ENCODE peak calls at places on chromosomes 11 and 22, in nine cellular contexts. D is astrocyte of the cerebellum; S is osteocyte; O is GM23338; I is CD4-positive, alpha-beta T cell; X is HCT116; C is astrocyte of the spinal cord; E is heart left ventricle; Z is CD8-positive, alpha-beta T cell. Q is an unnamed sample.

GRCh38 chr11:44622190-44622650 is 56.8 kb downstream of the CD82 start:
- DNase-seq in D (no peak), X (no peak), C (no peak), E (peak), I (no peak), S (peak), O (no peak), Z (peak), Q (no peak)

GRCh38 chr11:66478823-66479740 is 1.2 kb upstream of the DPP3 start:
- DNase-seq in S (no peak), E (peak), D (no peak), C (no peak), I (no peak), O (peak), Z (peak), X (peak), Q (peak)

GRCh38 chr22:49961601-49962011 is 1.0 kb downstream of the PIM3 start:
- DNase-seq in X (no peak), D (no peak), Z (no peak), E (no peak), C (peak), I (peak), O (peak), S (no peak), Q (no peak)

GRCh38 chr22:32854351-32854804 is 52.9 kb downstream of the TIMP3 start:
- DNase-seq in O (no peak), Z (no peak), D (no peak), E (no peak), S (no peak), I (no peak), C (no peak), X (no peak), Q (no peak)

GRCh38 chr11:22920939-22921565 is 60.8 kb upstream of the CCDC179 start:
- DNase-seq in D (peak), X (no peak), E (no peak), C (peak), O (peak), Z (no peak), I (no peak), S (no peak), Q (peak)

GRCh38 chr22:47122441-47123000 is 360.1 kb downstream of the TBC1D22A start:
- DNase-seq in S (no peak), E (no peak), X (no peak), C (no peak), Z (no peak), O (no peak), D (no peak), I (no peak), Q (no peak)

GRCh38 chr11:134124660-134125451 is 56.0 kb downstream of the JAM3 start:
- DNase-seq in I (no peak), Z (peak), O (peak), X (no peak), C (peak), D (no peak), S (no peak), E (peak), Q (no peak)

GRCh38 chr11:10019906-10020682 is 273.9 kb downstream of the SBF2 start:
- DNase-seq in X (no peak), Z (no peak), I (no peak), D (no peak), E (peak), O (peak), C (no peak), S (no peak), Q (no peak)

GRCh38 chr11:1218256-1218787 is 4.5 kb upstream of the MUC5B start:
- DNase-seq in D (no peak), X (no peak), I (no peak), C (no peak), O (no peak), E (no peak), Z (no peak), S (no peak), Q (no peak)

DNA sequence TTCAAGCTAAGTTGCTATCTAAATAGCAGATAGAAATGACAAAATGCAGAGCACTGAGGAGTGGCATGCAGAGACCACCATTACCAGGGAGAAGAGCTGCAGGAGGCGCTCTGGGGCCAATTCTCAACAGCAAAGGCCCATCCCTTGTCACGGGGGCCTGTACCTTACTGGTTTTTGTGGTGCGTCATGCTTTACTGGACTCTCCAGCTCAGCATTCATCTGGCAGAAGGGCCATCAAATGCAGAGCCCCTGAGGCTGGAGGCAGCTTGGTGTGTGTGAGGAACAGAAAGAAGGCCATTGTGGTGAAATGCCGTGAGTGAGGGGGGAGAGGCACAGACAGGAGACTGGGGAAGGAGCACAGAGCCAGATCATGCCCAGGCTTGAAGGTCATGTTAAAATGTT is 56.5 kb upstream of the NAV2 start:
- DNase-seq in Z (no peak), O (peak), C (no peak), X (no peak), D (no peak), S (no peak), E (no peak), I (no peak), Q (no peak)
- TF ChIP-seq CTCF in Z (no peak), O (peak), C (no peak), X (no peak), D (no peak), S (no peak), E (no peak), I (no peak), Q (no peak)

DNA sequence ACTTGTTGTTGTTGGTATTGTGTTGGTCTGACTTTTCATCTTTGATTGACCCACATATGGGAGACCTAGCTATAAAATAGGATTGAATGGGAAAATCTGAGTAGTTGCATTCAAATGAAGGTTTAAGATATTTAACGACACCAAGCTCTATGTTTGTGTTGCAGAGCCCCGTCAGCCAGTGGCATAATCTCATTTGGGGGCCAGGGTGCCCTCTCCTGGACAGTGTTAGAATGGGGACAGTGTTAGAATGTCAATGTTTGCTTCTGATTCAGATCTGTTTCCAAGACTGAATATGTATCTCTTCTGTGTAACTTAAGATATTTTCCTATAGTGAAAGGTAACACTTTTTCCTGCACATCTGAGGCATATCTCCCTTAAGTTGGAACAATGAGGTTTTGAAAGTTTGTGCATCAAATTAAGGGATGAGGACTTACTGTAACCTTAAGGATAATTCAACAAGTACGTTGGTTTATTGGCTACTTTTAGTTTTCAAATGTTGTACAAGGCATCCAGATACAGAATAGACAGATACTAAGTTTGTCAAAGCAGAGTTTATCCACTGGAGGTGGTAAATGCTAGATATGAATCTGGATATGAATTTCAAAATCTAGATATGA is 5.3 kb upstream of the OR52M1 start:
- DNase-seq in Z (peak), I (peak), E (peak), O (peak), D (no peak), S (no peak), X (no peak), C (peak), Q (peak)
- TF ChIP-seq CTCF in Z (peak), I (peak), E (peak), O (peak), D (peak), S (peak), X (peak), C (peak), Q (peak)

GRCh38 chr11:24496728-24497396 is at the start of gene LUZP2:
- DNase-seq in Z (no peak), I (no peak), E (no peak), C (peak), X (no peak), O (peak), S (peak), D (no peak), Q (no peak)
- TF ChIP-seq CTCF in Z (no peak), I (no peak), E (no peak), C (no peak), X (no peak), O (no peak), S (peak), D (peak), Q (no peak)

GRCh38 chr22:17318817-17319216 is 50.4 kb upstream of the CECR2 start:
- DNase-seq in I (no peak), Z (no peak), E (no peak), D (no peak), X (no peak), O (no peak), C (no peak), S (no peak), Q (no peak)
- TF ChIP-seq CTCF in I (no peak), Z (no peak), E (no peak), D (no peak), X (no peak), O (no peak), C (no peak), S (no peak), Q (no peak)

DNA sequence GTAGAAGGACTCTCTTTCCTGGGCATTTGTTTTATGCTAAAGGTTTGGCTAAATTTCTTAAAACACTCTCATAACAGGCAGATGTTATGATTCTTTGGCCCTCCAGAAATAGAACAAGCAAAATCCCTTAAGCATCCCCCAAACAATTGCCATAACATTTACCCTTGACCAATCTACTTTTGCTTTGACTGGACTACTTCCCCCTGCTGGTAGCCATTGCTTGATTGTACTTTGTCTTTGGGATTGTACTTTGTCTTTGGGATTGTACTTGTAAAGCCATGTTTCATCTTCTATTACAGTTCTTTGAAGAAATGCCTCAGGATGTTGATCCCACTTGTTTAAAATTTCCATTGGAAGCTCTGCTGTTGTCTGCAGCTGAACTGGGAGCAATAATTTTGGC is 53.3 kb upstream of the GLYAT start:
- DNase-seq in X (no peak), E (no peak), I (no peak), C (no peak), D (no peak), S (no peak), Z (no peak), O (peak), Q (no peak)
- TF ChIP-seq CTCF in X (peak), E (no peak), I (no peak), C (no peak), D (no peak), S (no peak), Z (no peak), O (peak), Q (no peak)

GRCh38 chr11:69652999-69653398 is 12.0 kb downstream of the CCND1 start:
- DNase-seq in E (no peak), X (no peak), I (no peak), C (no peak), O (no peak), S (no peak), Z (no peak), D (no peak), Q (no peak)
- TF ChIP-seq CTCF in E (no peak), X (no peak), I (no peak), C (no peak), O (no peak), S (no peak), Z (no peak), D (no peak), Q (no peak)

GRCh38 chr22:35519306-35520000 is 21.2 kb upstream of the RASD2 start:
- DNase-seq in S (no peak), D (no peak), O (no peak), X (no peak), C (no peak), E (no peak), I (no peak), Z (no peak), Q (no peak)

GRCh38 chr22:35517769-35518530 is 22.7 kb upstream of the RASD2 start:
- DNase-seq in O (no peak), C (no peak), S (no peak), E (no peak), I (no peak), Z (no peak), D (no peak), X (no peak), Q (no peak)

GRCh38 chr22:35518781-35519180 is 21.9 kb upstream of the RASD2 start:
- DNase-seq in E (no peak), Z (no peak), O (no peak), S (no peak), D (no peak), C (no peak), I (no peak), X (no peak), Q (no peak)

GRCh38 chr22:35516723-35517122 is 23.9 kb upstream of the RASD2 start:
- DNase-seq in D (no peak), Z (no peak), E (no peak), O (no peak), X (no peak), I (no peak), C (no peak), S (no peak), Q (no peak)

GRCh38 chr22:35517207-35517606 is 23.4 kb upstream of the RASD2 start:
- DNase-seq in D (no peak), C (no peak), X (no peak), E (no peak), O (peak), Z (no peak), S (no peak), I (no peak), Q (no peak)
- TF ChIP-seq CTCF in D (no peak), C (no peak), X (no peak), E (no peak), O (peak), Z (no peak), S (no peak), I (no peak), Q (no peak)

DNA sequence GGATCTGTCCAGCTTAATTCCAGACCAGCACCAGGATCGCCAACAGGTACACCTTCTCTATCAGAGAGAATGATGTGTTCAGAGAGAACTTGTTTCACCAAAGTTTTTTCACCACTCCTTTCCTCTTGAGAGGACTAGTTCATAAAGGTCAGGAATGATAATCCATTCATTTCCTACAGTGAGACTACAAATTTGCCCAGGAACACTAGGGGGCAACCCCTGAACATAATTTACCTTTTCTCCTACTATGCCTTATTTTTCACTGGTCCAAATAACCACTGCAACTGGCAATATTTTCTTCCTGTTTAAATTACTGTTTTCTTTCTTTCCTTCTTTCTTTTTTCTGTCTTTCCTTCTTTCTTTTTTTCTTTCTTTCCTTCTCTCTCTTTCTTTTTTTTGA is 22.5 kb downstream of the CAVIN3 start:
- DNase-seq in E (no peak), X (no peak), Z (no peak), C (no peak), I (no peak), S (no peak), D (no peak), O (no peak), Q (no peak)
- TF ChIP-seq CTCF in E (peak), X (peak), Z (peak), C (peak), I (no peak), S (peak), D (peak), O (peak), Q (peak)

DNA sequence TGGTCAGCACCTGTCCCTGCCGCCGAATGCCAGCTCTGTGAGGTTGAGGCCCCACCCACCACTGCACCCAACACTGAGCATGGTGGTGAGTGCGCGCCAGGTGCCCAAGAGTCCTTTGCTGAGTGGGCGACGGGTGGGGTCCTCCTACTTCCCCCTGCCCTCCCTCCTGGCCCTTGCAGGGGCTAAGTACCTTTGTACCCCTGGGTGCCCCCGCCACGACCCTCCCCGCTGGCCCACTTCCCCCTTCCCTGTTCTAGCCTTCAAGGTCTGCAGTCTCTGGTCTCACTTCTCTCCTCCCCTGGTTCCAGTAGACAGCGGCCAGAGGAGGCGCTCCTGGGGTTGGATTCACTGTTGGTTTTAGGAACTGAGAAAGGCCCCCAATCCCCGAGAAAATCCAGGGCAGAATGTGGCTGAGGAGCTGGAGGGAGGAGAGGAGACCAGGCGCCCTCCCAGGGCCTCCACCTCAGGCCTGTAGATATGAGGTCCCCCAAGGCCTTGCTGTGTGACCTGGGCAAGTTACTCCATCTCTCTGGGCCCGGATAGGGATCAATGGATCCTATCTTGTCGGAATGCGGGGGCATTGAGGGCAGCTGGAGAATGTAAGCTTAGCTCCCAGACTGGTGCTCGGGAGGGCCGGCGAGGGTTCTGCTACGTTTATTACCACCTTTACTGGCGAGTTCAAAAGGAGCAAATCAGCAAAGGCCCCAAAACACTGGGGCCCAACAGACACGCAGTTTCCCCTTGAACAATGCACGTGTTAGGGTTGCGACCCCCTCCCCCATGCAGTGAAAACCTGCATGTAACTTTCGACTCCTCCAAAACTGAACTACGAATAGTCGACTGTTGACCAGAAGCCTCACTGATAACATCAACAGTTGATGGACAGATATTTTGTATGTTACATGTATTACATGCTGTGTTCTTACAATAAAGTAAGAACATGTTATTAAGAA is 31.9 kb upstream of the SMIM38 start:
- DNase-seq in I (no peak), S (no peak), E (no peak), C (no peak), D (no peak), X (no peak), Z (no peak), O (peak), Q (no peak)
- TF ChIP-seq CTCF in I (no peak), S (no peak), E (no peak), C (no peak), D (no peak), X (no peak), Z (no peak), O (peak), Q (no peak)

Q was measured in GM20000.